ENCODE peak calls at places on chromosomes 1 and 21, in four cellular contexts. J, R, A and N are unnamed samples.

GRCh38 chr21:43691086-43691795 is 27.7 kb upstream of the PDXK start:
- DNase-seq in A (no peak), R (no peak), J (no peak), N (no peak)

GRCh38 chr1:206486995-206487788 is 16.9 kb downstream of the IKBKE start:
- DNase-seq in A (no peak), J (no peak), R (no peak), N (no peak)

GRCh38 chr1:22953392-22954141 is 19.1 kb downstream of the LACTBL1 start:
- DNase-seq in A (no peak), J (no peak), R (no peak), N (no peak)

GRCh38 chr1:90784186-90784847 is 67.2 kb upstream of the BARHL2 start:
- DNase-seq in A (no peak), J (no peak), R (no peak), N (no peak)

GRCh38 chr1:180211860-180212229 is 18.2 kb upstream of the LHX4 start:
- DNase-seq in R (no peak), J (no peak), A (no peak), N (no peak)

GRCh38 chr1:41534181-41535076 is 49.9 kb upstream of the EDN2 start:
- DNase-seq in J (no peak), R (no peak), A (no peak), N (no peak)

GRCh38 chr1:9061252-9061948 is 8.0 kb downstream of the SLC2A5 start:
- DNase-seq in R (no peak), J (peak), A (no peak), N (no peak)

GRCh38 chr21:34553199-34553952 is 41.4 kb upstream of the KCNE1 start:
- DNase-seq in J (peak), R (no peak), A (peak), N (no peak)

GRCh38 chr1:11495579-11495978 is 16.6 kb downstream of the DISP3 start:
- DNase-seq in R (no peak), J (no peak), A (no peak), N (no peak)

GRCh38 chr1:29457496-29458368 is 221.4 kb downstream of the PTPRU start:
- DNase-seq in R (no peak), A (no peak), J (no peak), N (no peak)

GRCh38 chr1:78236711-78237110 is 190.9 kb downstream of the GIPC2 start:
- DNase-seq in J (peak), R (no peak), A (peak), N (no peak)

GRCh38 chr1:155198547-155198906 is 9.2 kb downstream of the THBS3 start:
- DNase-seq in A (no peak), J (no peak), R (no peak), N (no peak)

GRCh38 chr1:100036718-100037664 is 67.2 kb downstream of the SLC35A3 start:
- DNase-seq in A (peak), R (peak), J (peak), N (no peak)

GRCh38 chr1:7366286-7366954 is 404.7 kb upstream of the VAMP3 start:
- DNase-seq in J (no peak), A (no peak), R (no peak), N (no peak)

GRCh38 chr1:166167395-166167922 is 658 bp upstream of the FAM78B start:
- DNase-seq in R (no peak), J (no peak), A (no peak), N (no peak)

GRCh38 chr1:85569122-85569521 is 11.4 kb upstream of the CCN1 start:
- DNase-seq in R (no peak), A (peak), J (peak), N (no peak)

GRCh38 chr1:151175036-151175741 is 592 bp downstream of the TMOD4 start:
- DNase-seq in A (no peak), J (no peak), R (no peak), N (no peak)

GRCh38 chr1:179807691-179808485 is 64.8 kb downstream of the FAM163A start:
- DNase-seq in J (peak), R (peak), A (peak), N (no peak)

GRCh38 chr1:52602328-52603300 is at the start of gene GPX7:
- DNase-seq in R (peak), A (peak), J (peak), N (peak)

GRCh38 chr1:48495911-48496310 is 23.9 kb upstream of the SPATA6 start:
- DNase-seq in J (no peak), A (no peak), R (no peak), N (no peak)

GRCh38 chr1:143497374-143497747 is 474.4 kb downstream of the FAM72C start:
- DNase-seq in J (no peak), R (peak), A (no peak), N (no peak)

GRCh38 chr1:113686891-113687624 is 72.2 kb downstream of the PHTF1 start:
- DNase-seq in A (no peak), R (no peak), J (peak), N (no peak)

DNA sequence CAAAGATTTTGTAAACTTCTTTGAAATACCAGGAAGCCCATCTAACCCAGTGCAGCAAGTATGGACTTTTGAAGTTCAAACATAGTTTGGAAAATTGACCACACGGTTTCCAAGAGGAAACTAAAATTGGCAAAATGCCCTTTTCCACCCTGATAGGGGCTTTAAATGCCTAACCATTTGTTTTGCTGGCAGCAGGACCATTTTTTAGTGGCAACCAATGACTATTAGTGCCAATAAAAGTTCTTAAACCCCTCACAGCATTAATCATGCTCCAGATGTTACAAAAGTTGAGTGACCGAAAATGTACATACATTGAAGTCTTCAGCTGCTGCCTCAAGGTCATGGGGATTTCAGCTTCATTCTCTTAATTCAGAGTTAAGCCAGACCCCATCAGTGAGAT is 46.4 kb upstream of the ENAH start:
- DNase-seq in J (peak), R (peak), A (peak), N (no peak)
- H2AFZ ChIP-seq in J (no peak), R (no peak), A (no peak), N (no peak)

GRCh38 chr1:220895412-220895946 is 16.2 kb downstream of the HLX start:
- DNase-seq in R (no peak), A (no peak), J (no peak), N (no peak)

GRCh38 chr1:220893701-220894024 is 14.4 kb downstream of the HLX start:
- DNase-seq in R (no peak), J (no peak), A (no peak), N (no peak)

GRCh38 chr1:220892997-220893700 is 13.9 kb downstream of the HLX start:
- DNase-seq in A (no peak), J (no peak), R (no peak), N (no peak)

GRCh38 chr1:220894924-220895256 is 15.6 kb downstream of the HLX start:
- DNase-seq in A (no peak), J (no peak), R (no peak), N (no peak)

DNA sequence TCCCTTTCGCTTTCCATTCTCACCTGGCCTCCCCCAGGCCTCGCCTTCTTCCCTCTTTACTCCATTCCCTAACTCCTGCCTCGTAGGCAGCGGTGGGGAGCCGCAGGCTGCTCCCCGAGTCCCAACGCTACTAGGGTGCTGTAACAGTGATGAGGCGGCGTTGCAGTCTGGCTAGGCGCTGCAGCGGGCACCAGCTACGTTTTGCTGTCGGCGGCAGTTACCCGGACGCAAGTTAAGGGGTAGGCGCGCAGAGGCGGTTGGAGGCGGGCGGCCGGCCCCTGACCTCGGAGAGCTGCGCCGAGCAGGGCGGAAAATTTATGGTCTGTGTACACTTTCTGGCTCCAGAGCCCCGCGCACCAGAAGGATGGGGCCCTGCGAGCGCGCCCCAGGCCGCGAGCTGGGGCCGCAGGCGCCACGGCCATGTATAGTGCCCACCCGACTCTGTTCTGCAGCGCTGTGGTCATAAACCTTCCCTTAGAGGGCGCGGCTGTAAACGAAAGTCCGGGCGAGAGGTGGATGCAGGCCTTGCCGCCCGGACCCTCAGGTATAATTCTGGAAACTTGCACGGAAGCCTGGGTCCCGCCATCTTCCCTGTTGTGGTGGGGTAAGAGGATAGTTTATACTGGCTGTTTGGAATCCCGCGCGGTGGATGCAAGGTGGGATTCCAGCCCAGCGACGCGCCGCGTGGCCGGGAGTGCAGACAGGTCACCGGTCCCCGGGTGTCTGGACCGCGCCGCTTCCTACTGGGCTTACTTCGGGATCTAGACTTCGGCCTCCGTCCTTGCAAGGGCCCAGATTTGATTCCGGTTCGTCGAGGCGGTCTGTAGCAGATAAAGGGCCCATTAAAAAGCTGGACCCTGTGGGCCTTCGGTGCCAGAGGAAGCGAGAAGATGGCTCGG is 15.0 kb downstream of the HLX start:
- DNase-seq in R (no peak), A (no peak), J (no peak), N (no peak)
- TF ChIP-seq EZH2 in R (peak), A (peak), J (no peak), N (no peak)

DNA sequence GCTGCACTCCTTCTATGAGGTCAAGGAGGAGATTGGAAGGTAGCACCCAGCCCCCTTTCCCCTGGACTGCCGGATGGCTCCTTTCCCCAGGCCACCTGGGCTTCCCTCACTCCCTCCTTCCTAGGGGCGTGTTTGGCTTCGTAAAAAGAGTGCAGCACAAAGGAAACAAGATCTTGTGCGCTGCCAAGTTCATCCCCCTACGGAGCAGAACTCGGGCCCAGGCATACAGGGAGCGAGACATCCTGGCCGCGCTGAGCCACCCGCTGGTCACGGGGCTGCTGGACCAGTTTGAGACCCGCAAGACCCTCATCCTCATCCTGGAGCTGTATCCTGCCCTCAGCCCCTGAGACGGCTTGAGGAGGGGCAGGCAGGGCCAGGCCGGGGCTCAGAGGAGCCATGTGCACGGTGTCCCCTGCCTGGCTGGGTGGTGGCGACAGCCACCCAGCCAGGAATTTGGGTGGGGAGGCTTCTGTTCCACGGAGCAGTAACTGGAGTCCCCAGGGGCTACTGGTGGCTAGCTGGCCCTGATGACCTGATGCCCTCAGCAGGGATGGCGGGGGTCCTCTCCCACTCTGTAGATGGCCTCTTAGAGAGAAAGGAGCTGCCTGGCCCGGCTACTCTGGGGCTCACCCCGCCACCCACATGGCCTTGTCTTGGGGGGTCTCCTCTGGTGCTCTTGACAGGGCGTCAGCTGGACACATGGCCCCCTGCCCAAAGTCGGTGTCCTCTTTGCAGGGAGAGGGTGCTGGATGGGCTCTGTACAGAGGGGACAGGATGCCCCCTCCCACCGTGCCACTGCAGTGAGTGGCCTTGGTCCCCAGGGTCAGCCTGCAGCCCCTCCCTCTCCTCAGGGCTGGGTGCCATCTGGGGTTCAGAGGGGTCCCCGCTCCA is 39.5 kb downstream of the TRIM11 start:
- DNase-seq in R (no peak), A (no peak), J (no peak), N (no peak)
- H3K4me3 ChIP-seq in R (no peak), A (no peak), J (no peak), N (no peak)

GRCh38 chr21:37001446-37001845 is 5.1 kb upstream of the RIPPLY3 start:
- DNase-seq in R (no peak), A (no peak), J (no peak), N (no peak)
- H2AFZ ChIP-seq in R (no peak), A (no peak), J (peak), N (no peak)

DNA sequence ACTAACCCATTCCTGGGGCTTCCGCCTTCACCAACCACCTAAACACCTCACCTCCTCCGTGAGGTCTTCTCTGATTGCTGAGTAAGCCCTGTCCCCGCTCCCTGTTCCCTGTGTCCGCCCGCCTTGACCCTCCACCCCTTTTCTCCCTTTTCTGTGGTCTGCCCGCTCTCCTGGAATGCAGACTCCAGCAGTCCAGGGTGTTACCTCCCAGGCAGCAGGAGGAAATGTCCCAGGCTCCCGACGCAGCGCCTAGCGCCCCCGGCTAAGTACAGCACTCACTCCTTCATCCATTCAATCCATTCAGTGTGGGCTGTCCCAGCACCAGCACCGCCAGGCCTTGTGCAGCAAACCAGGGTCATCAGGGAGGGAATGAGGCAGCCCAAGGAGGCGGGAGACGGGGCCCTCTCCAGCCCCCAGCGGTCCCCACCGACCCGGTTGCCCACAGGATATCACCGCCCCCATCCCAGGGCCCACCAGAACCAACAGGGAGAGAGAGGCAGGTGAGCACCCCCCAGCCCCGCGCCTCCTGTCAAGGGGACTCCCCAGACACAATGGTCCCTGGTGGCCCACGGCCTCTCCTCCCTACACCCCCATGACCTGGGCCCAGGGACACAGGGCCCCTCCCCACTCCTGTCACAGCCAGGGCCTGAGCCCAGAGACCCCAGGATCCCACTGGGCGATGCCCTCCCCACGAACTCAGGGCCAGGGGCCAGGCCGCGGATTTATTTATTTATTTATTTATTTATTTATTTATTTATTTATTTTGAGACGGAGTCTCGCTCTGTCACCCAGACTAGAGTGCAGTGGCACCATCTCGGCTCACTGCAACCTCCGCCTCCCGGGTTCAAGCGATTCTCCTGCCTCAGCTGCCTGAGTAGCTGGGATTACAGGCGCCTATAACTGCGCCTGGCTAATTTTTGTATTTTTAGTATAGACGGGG is 10.2 kb downstream of the TNFRSF14 start:
- DNase-seq in R (no peak), J (no peak), A (no peak), N (no peak)
- TF ChIP-seq EZH2 in R (no peak), J (peak), A (no peak), N (no peak)

GRCh38 chr1:205450448-205450847 is 5.4 kb downstream of the BLACAT1 start:
- DNase-seq in A (no peak), R (no peak), J (no peak), N (no peak)

GRCh38 chr1:205448540-205449253 is 7.1 kb downstream of the BLACAT1 start:
- DNase-seq in R (no peak), A (no peak), J (no peak), N (no peak)

GRCh38 chr1:205447457-205448415 is 8.1 kb downstream of the BLACAT1 start:
- DNase-seq in R (no peak), A (peak), J (peak), N (no peak)

GRCh38 chr1:205449750-205450443 is 5.9 kb downstream of the BLACAT1 start:
- DNase-seq in J (peak), A (peak), R (peak), N (no peak)

GRCh38 chr1:205449254-205449749 is 6.5 kb downstream of the BLACAT1 start:
- DNase-seq in J (no peak), R (no peak), A (no peak), N (no peak)
- H3K4me3 ChIP-seq in J (no peak), R (no peak), A (peak), N (no peak)

GRCh38 chr1:25933479-25934365 is 27.5 kb upstream of the STMN1 start:
- DNase-seq in J (no peak), A (no peak), R (no peak), N (no peak)
- H2AFZ ChIP-seq in J (no peak), A (no peak), R (no peak), N (no peak)

DNA sequence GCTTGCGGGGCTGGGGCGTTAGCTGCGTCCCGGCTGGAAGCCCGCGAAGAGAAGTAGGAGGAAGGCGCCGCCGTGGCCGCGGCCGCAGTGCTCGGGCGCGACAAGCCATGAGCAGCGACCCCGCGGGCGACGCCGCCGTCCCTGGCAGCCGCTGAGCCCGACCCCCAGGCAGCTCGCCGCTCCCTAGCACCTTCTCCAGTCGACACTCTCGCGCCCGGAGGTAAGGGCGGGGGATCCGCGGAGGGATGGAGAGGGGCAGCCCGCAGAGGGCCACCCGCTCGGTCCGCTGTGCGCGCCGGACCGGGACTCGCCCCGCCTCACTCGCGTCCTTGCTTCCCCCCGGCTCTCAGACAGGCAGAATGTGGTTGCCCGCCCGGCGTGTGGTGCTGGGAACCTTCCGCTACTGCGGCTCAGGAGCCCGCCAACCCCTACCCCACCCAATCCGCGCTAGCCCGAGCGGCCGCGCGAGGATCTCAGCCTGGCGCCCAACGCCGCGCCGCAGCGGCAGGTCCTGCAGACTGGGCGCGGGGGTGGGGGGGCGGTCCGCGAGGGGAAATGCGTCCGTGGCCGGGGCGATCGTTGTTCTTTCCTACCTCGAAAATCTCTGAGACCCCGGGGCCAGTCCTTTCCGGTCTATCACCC is at the start of gene LRRC8C:
- DNase-seq in J (peak), A (peak), R (peak), N (peak)
- TF ChIP-seq EZH2 in J (no peak), A (no peak), R (no peak), N (no peak)

DNA sequence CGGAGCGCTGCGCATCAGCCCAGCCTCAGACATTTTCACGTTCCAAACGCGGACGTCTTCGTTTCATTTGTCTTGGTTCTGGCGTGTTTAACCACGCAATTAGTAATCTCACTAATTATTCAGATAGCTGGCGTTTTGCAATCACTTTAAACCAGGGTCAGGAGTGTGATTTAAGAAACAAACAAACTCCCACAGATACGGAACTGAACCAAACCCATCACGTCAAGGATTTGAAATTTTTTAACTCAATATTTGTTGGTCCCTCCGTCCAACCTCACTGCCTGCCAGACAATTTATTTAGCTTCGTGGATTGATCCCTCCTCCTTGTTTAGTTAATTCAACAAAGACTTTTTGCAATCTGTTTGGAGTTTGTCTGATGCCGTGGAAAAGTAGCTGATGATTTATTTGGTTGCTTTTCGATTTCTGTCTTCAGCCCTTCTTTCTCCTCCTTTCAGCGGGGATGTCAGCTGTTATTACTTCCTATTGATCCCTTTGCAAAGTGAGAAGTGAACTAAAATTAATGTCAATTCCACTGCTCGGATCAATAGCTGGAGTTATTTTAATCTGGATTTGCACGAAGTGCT is 4.1 kb downstream of the RNF220 start:
- DNase-seq in R (no peak), A (no peak), J (no peak), N (no peak)
- H3K4me3 ChIP-seq in R (no peak), A (peak), J (no peak), N (no peak)